ENCODE peak calls at places on chromosomes 2 and 18, in ten cellular contexts. One of them, this sample, is unnamed.

GRCh38 chr2:24009680-24010476 is at the start of gene MFSD2B:
- DNase-seq in MM.1S: no peak
- DNase-seq in GM23248: peak; percentile 49
- DNase-seq in mesendoderm: no peak
- DNase-seq in neuronal stem cell: peak; percentile 9
- DNase-seq in PC-9: no peak
- DNase-seq in A549: no peak
- DNase-seq in fibroblast of lung: peak; percentile 12
- DNase-seq in neural progenitor cell: peak; percentile 47
- DNase-seq in HCT116: no peak
- DNase-seq in this sample: no peak

GRCh38 chr2:60247471-60247870 is 306.0 kb downstream of the BCL11A start:
- DNase-seq in MM.1S: no peak
- DNase-seq in GM23248: no peak
- DNase-seq in mesendoderm: no peak
- DNase-seq in neuronal stem cell: peak; percentile 20
- DNase-seq in PC-9: no peak
- DNase-seq in A549: no peak
- DNase-seq in fibroblast of lung: no peak
- DNase-seq in neural progenitor cell: peak; percentile 74
- DNase-seq in HCT116: no peak
- DNase-seq in this sample: no peak

GRCh38 chr2:236625156-236625690 is 55.6 kb downstream of the ACKR3 start:
- DNase-seq in MM.1S: no peak
- DNase-seq in GM23248: no peak
- DNase-seq in mesendoderm: no peak
- DNase-seq in neuronal stem cell: no peak
- DNase-seq in PC-9: no peak
- DNase-seq in A549: no peak
- DNase-seq in fibroblast of lung: no peak
- DNase-seq in neural progenitor cell: no peak
- DNase-seq in HCT116: no peak
- DNase-seq in this sample: no peak

GRCh38 chr2:132721938-132722337 is 51.9 kb upstream of the LYPD1 start:
- DNase-seq in MM.1S: no peak
- DNase-seq in GM23248: no peak
- DNase-seq in mesendoderm: no peak
- DNase-seq in neuronal stem cell: no peak
- DNase-seq in PC-9: no peak
- DNase-seq in A549: no peak
- DNase-seq in fibroblast of lung: no peak
- DNase-seq in neural progenitor cell: no peak
- DNase-seq in HCT116: no peak
- DNase-seq in this sample: no peak

GRCh38 chr2:136136921-136137320 is 19.0 kb upstream of the CXCR4 start:
- DNase-seq in MM.1S: peak; percentile 58
- DNase-seq in GM23248: no peak
- DNase-seq in mesendoderm: peak; percentile 27
- DNase-seq in neuronal stem cell: no peak
- DNase-seq in PC-9: peak; percentile 18
- DNase-seq in A549: no peak
- DNase-seq in fibroblast of lung: no peak
- DNase-seq in neural progenitor cell: no peak
- DNase-seq in HCT116: peak; percentile 66
- DNase-seq in this sample: peak; percentile 66

GRCh38 chr18:27887711-27888495 is 289.0 kb downstream of the CDH2 start:
- DNase-seq in MM.1S: no peak
- DNase-seq in GM23248: peak; percentile 12
- DNase-seq in mesendoderm: no peak
- DNase-seq in neuronal stem cell: no peak
- DNase-seq in PC-9: no peak
- DNase-seq in A549: no peak
- DNase-seq in fibroblast of lung: peak; percentile 39
- DNase-seq in neural progenitor cell: no peak
- DNase-seq in HCT116: no peak
- DNase-seq in this sample: no peak

GRCh38 chr18:79588636-79589481 is 90.7 kb upstream of the CTDP1 start:
- DNase-seq in MM.1S: no peak
- DNase-seq in GM23248: peak; percentile 98
- DNase-seq in mesendoderm: peak; percentile 39
- DNase-seq in neuronal stem cell: peak; percentile 41
- DNase-seq in PC-9: no peak
- DNase-seq in A549: no peak
- DNase-seq in fibroblast of lung: peak; percentile 98
- DNase-seq in neural progenitor cell: peak; percentile 80
- DNase-seq in HCT116: no peak
- DNase-seq in this sample: no peak

GRCh38 chr18:64800151-64800550 is 651.3 kb upstream of the LINC00305 start:
- DNase-seq in MM.1S: no peak
- DNase-seq in GM23248: no peak
- DNase-seq in mesendoderm: no peak
- DNase-seq in neuronal stem cell: no peak
- DNase-seq in PC-9: no peak
- DNase-seq in A549: no peak
- DNase-seq in fibroblast of lung: no peak
- DNase-seq in neural progenitor cell: no peak
- DNase-seq in HCT116: no peak
- DNase-seq in this sample: no peak

GRCh38 chr2:108349571-108349928 is 28.2 kb upstream of the SULT1C4 start:
- DNase-seq in MM.1S: no peak
- DNase-seq in GM23248: no peak
- DNase-seq in mesendoderm: no peak
- DNase-seq in neuronal stem cell: no peak
- DNase-seq in PC-9: no peak
- DNase-seq in A549: no peak
- DNase-seq in fibroblast of lung: no peak
- DNase-seq in neural progenitor cell: no peak
- DNase-seq in HCT116: no peak
- DNase-seq in this sample: no peak

GRCh38 chr2:120177973-120178372 is 45.2 kb downstream of the TMEM185B start:
- DNase-seq in MM.1S: peak; percentile 36
- DNase-seq in GM23248: no peak
- DNase-seq in mesendoderm: no peak
- DNase-seq in neuronal stem cell: no peak
- DNase-seq in PC-9: no peak
- DNase-seq in A549: no peak
- DNase-seq in fibroblast of lung: no peak
- DNase-seq in neural progenitor cell: peak; percentile 34
- DNase-seq in HCT116: no peak
- DNase-seq in this sample: peak; percentile 55
- H3K4me3 ChIP-seq in MM.1S: peak overlapping the region; percentile 56
- H3K4me3 ChIP-seq in GM23248: no peak overlapping the region
- H3K4me3 ChIP-seq in mesendoderm: no peak overlapping the region
- H3K4me3 ChIP-seq in neuronal stem cell: no peak overlapping the region
- H3K4me3 ChIP-seq in PC-9: no peak overlapping the region
- H3K4me3 ChIP-seq in A549: no peak overlapping the region
- H3K4me3 ChIP-seq in fibroblast of lung: no peak overlapping the region
- H3K4me3 ChIP-seq in neural progenitor cell: no peak overlapping the region
- H3K4me3 ChIP-seq in HCT116: no peak overlapping the region
- H3K4me3 ChIP-seq in this sample: peak overlapping the region; percentile 69

DNA sequence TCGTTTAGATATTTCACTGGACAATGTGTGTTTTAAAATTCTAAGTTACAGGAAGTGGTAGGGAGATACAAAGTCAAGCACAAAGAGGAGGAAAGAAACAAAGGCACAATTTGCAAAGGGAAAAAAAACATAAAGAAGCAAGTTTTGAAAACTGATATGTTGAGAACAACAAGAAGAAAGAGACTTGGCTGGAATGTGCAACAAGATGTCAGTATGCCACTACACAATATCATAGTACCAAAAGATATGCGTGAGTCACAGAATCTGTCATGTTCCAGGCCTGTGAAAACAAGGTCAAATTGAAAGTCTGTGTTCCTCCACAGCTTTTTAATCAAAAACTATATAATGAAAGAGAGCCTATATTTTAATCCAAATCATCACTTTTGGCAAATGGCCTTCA is 12.0 kb downstream of the EXOC6B start:
- DNase-seq in MM.1S: no peak
- DNase-seq in GM23248: peak; percentile 47
- DNase-seq in mesendoderm: no peak
- DNase-seq in neuronal stem cell: no peak
- DNase-seq in PC-9: no peak
- DNase-seq in A549: no peak
- DNase-seq in fibroblast of lung: peak; percentile 59
- DNase-seq in neural progenitor cell: no peak
- DNase-seq in HCT116: no peak
- DNase-seq in this sample: no peak
- H3K27ac ChIP-seq in MM.1S: no peak overlapping the region
- H3K27ac ChIP-seq in GM23248: no peak overlapping the region
- H3K27ac ChIP-seq in mesendoderm: no peak overlapping the region
- H3K27ac ChIP-seq in neuronal stem cell: no peak overlapping the region
- H3K27ac ChIP-seq in PC-9: no peak overlapping the region
- H3K27ac ChIP-seq in A549: no peak overlapping the region
- H3K27ac ChIP-seq in fibroblast of lung: no peak overlapping the region
- H3K27ac ChIP-seq in neural progenitor cell: no peak overlapping the region
- H3K27ac ChIP-seq in HCT116: no peak overlapping the region
- H3K27ac ChIP-seq in this sample: no peak overlapping the region

GRCh38 chr2:226669249-226669648 is 130.4 kb downstream of the IRS1 start:
- DNase-seq in MM.1S: no peak
- DNase-seq in GM23248: no peak
- DNase-seq in mesendoderm: no peak
- DNase-seq in neuronal stem cell: no peak
- DNase-seq in PC-9: no peak
- DNase-seq in A549: no peak
- DNase-seq in fibroblast of lung: peak; percentile 33
- DNase-seq in neural progenitor cell: no peak
- DNase-seq in HCT116: no peak
- DNase-seq in this sample: no peak

GRCh38 chr2:226669905-226670304 is 129.7 kb downstream of the IRS1 start:
- DNase-seq in MM.1S: no peak
- DNase-seq in GM23248: no peak
- DNase-seq in mesendoderm: no peak
- DNase-seq in neuronal stem cell: no peak
- DNase-seq in PC-9: no peak
- DNase-seq in A549: no peak
- DNase-seq in fibroblast of lung: no peak
- DNase-seq in neural progenitor cell: no peak
- DNase-seq in HCT116: no peak
- DNase-seq in this sample: no peak

GRCh38 chr2:226673314-226673723 is 126.3 kb downstream of the IRS1 start:
- DNase-seq in MM.1S: no peak
- DNase-seq in GM23248: peak; percentile 95
- DNase-seq in mesendoderm: peak; percentile 90
- DNase-seq in neuronal stem cell: no peak
- DNase-seq in PC-9: peak; percentile 92
- DNase-seq in A549: no peak
- DNase-seq in fibroblast of lung: peak; percentile 96
- DNase-seq in neural progenitor cell: no peak
- DNase-seq in HCT116: peak; percentile 98
- DNase-seq in this sample: no peak

GRCh38 chr2:226674123-226674522 is 125.5 kb downstream of the IRS1 start:
- DNase-seq in MM.1S: no peak
- DNase-seq in GM23248: peak; percentile 33
- DNase-seq in mesendoderm: no peak
- DNase-seq in neuronal stem cell: no peak
- DNase-seq in PC-9: no peak
- DNase-seq in A549: no peak
- DNase-seq in fibroblast of lung: peak; percentile 13
- DNase-seq in neural progenitor cell: no peak
- DNase-seq in HCT116: no peak
- DNase-seq in this sample: no peak

GRCh38 chr2:226671177-226671676 is 128.4 kb downstream of the IRS1 start:
- DNase-seq in MM.1S: peak; percentile 19
- DNase-seq in GM23248: no peak
- DNase-seq in mesendoderm: no peak
- DNase-seq in neuronal stem cell: no peak
- DNase-seq in PC-9: no peak
- DNase-seq in A549: no peak
- DNase-seq in fibroblast of lung: no peak
- DNase-seq in neural progenitor cell: peak; percentile 10
- DNase-seq in HCT116: no peak
- DNase-seq in this sample: no peak
- H3K4me2 ChIP-seq in MM.1S: no peak overlapping the region
- H3K4me2 ChIP-seq in GM23248: no peak overlapping the region
- H3K4me2 ChIP-seq in mesendoderm: no peak overlapping the region
- H3K4me2 ChIP-seq in neuronal stem cell: no peak overlapping the region
- H3K4me2 ChIP-seq in PC-9: no peak overlapping the region
- H3K4me2 ChIP-seq in A549: no peak overlapping the region
- H3K4me2 ChIP-seq in fibroblast of lung: no peak overlapping the region
- H3K4me2 ChIP-seq in neural progenitor cell: peak overlapping the region; percentile 50
- H3K4me2 ChIP-seq in HCT116: no peak overlapping the region
- H3K4me2 ChIP-seq in this sample: no peak overlapping the region

GRCh38 chr2:9086465-9086864 is 83.0 kb upstream of the MBOAT2 start:
- DNase-seq in MM.1S: no peak
- DNase-seq in GM23248: peak; percentile 33
- DNase-seq in mesendoderm: no peak
- DNase-seq in neuronal stem cell: no peak
- DNase-seq in PC-9: peak; percentile 24
- DNase-seq in A549: no peak
- DNase-seq in fibroblast of lung: no peak
- DNase-seq in neural progenitor cell: no peak
- DNase-seq in HCT116: no peak
- DNase-seq in this sample: no peak

GRCh38 chr2:9089831-9090230 is 86.3 kb upstream of the MBOAT2 start:
- DNase-seq in MM.1S: no peak
- DNase-seq in GM23248: peak; percentile 64
- DNase-seq in mesendoderm: no peak
- DNase-seq in neuronal stem cell: no peak
- DNase-seq in PC-9: no peak
- DNase-seq in A549: no peak
- DNase-seq in fibroblast of lung: no peak
- DNase-seq in neural progenitor cell: no peak
- DNase-seq in HCT116: no peak
- DNase-seq in this sample: no peak

GRCh38 chr2:9085353-9085752 is 81.9 kb upstream of the MBOAT2 start:
- DNase-seq in MM.1S: no peak
- DNase-seq in GM23248: peak; percentile 36
- DNase-seq in mesendoderm: no peak
- DNase-seq in neuronal stem cell: no peak
- DNase-seq in PC-9: no peak
- DNase-seq in A549: no peak
- DNase-seq in fibroblast of lung: no peak
- DNase-seq in neural progenitor cell: no peak
- DNase-seq in HCT116: no peak
- DNase-seq in this sample: no peak

GRCh38 chr2:9083287-9083686 is 79.8 kb upstream of the MBOAT2 start:
- DNase-seq in MM.1S: no peak
- DNase-seq in GM23248: no peak
- DNase-seq in mesendoderm: no peak
- DNase-seq in neuronal stem cell: no peak
- DNase-seq in PC-9: no peak
- DNase-seq in A549: no peak
- DNase-seq in fibroblast of lung: no peak
- DNase-seq in neural progenitor cell: no peak
- DNase-seq in HCT116: no peak
- DNase-seq in this sample: no peak

DNA sequence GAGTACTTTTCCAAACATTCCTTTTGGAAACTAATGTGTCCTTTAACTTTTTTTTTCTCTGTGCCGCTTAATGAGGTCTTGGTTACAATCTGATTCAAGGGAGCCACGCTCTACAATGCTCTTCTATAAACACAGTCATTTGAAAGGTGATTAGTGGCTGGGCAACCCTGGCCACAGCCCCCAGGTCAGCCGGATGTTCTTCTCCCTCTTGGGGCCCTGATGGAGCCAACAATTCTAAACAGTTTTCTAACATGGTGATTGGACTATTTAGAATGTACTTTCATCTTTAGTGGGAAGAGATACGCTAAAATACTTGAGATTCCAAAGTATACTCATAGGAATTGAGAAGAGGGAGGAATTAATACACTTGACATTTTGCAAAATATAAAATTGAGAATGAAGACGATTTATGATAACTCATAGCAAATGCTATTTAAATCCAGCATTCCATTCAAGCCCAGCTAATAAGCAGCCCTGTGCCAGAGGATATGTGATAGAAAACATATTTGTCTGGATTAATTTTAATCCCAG is 83.7 kb upstream of the MBOAT2 start:
- DNase-seq in MM.1S: no peak
- DNase-seq in GM23248: peak; percentile 34
- DNase-seq in mesendoderm: no peak
- DNase-seq in neuronal stem cell: no peak
- DNase-seq in PC-9: no peak
- DNase-seq in A549: no peak
- DNase-seq in fibroblast of lung: peak; percentile 57
- DNase-seq in neural progenitor cell: no peak
- DNase-seq in HCT116: no peak
- DNase-seq in this sample: no peak
- H3K4me3 ChIP-seq in MM.1S: no peak overlapping the region
- H3K4me3 ChIP-seq in GM23248: peak overlapping the region; percentile 49
- H3K4me3 ChIP-seq in mesendoderm: no peak overlapping the region
- H3K4me3 ChIP-seq in neuronal stem cell: no peak overlapping the region
- H3K4me3 ChIP-seq in PC-9: no peak overlapping the region
- H3K4me3 ChIP-seq in A549: no peak overlapping the region
- H3K4me3 ChIP-seq in fibroblast of lung: no peak overlapping the region
- H3K4me3 ChIP-seq in neural progenitor cell: no peak overlapping the region
- H3K4me3 ChIP-seq in HCT116: no peak overlapping the region
- H3K4me3 ChIP-seq in this sample: no peak overlapping the region

This sample was measured in OCI-LY7.